ENCODE peak calls at places on chromosomes 2 and 18, in nine cellular contexts. T is GM12891, G is HepG2, B is esophagus squamous epithelium, W is HCT116, L is breast epithelium, I is tibial nerve, N is prostate gland, M is A549. R is an unnamed sample.

GRCh38 chr2:1607971-1608688 is 136.2 kb downstream of the PXDN start:
- DNase-seq in M (no peak), B (no peak), W (no peak), N (no peak), G (no peak), T (no peak), L (no peak), I (no peak), R (no peak)

GRCh38 chr2:76556054-76556453 is 845.3 kb upstream of the GCFC2 start:
- DNase-seq in W (no peak), T (no peak), I (no peak), M (no peak), N (no peak), G (no peak), B (no peak), L (no peak), R (no peak)

GRCh38 chr2:115124817-115125216 is 682.4 kb downstream of the DPP10 start:
- DNase-seq in M (no peak), B (no peak), N (no peak), T (no peak), L (no peak), W (no peak), I (no peak), G (no peak), R (no peak)

GRCh38 chr2:219973136-219973535 is 345.7 kb downstream of the SLC4A3 start:
- DNase-seq in N (no peak), T (no peak), M (no peak), B (no peak), G (no peak), W (no peak), I (no peak), L (no peak), R (no peak)

GRCh38 chr18:35517715-35518114 is 20.0 kb upstream of the INO80C start:
- DNase-seq in I (no peak), N (no peak), W (no peak), T (no peak), M (no peak), G (no peak), B (no peak), L (no peak), R (no peak)

GRCh38 chr2:150872919-150873772 is 385.7 kb upstream of the RND3 start:
- DNase-seq in N (no peak), G (no peak), T (no peak), B (no peak), L (no peak), M (no peak), W (no peak), I (no peak), R (no peak)

GRCh38 chr2:207502799-207503198 is 27.0 kb upstream of the CREB1 start:
- DNase-seq in I (no peak), M (no peak), T (no peak), G (no peak), N (no peak), W (no peak), L (no peak), B (no peak), R (no peak)

GRCh38 chr2:97011977-97012569 is 25.7 kb upstream of the FAM178B start:
- DNase-seq in I (no peak), G (peak), B (no peak), M (peak), W (peak), T (no peak), N (peak), L (no peak), R (peak)

GRCh38 chr2:231099918-231100317 is 24.9 kb downstream of the HTR2B start:
- DNase-seq in M (no peak), G (no peak), N (no peak), I (no peak), L (no peak), T (no peak), B (no peak), W (no peak), R (no peak)

GRCh38 chr2:97355887-97356286 is 233.8 kb downstream of the ANKRD36B start:
- DNase-seq in T (no peak), L (no peak), G (no peak), I (no peak), W (no peak), M (no peak), N (no peak), B (no peak), R (no peak)

GRCh38 chr2:233287871-233288270 is 19.7 kb upstream of the SAG start:
- DNase-seq in N (no peak), W (no peak), B (no peak), T (no peak), L (no peak), G (no peak), M (no peak), I (no peak), R (no peak)

GRCh38 chr2:233289590-233290424 is 17.8 kb upstream of the SAG start:
- DNase-seq in N (peak), T (no peak), G (no peak), I (no peak), B (no peak), W (no peak), L (no peak), M (no peak), R (no peak)

GRCh38 chr2:233288663-233289062 is 19.0 kb upstream of the SAG start:
- DNase-seq in L (no peak), G (no peak), I (no peak), T (no peak), N (peak), W (no peak), B (no peak), M (no peak), R (no peak)

GRCh38 chr2:233281986-233282603 is 25.5 kb upstream of the SAG start:
- DNase-seq in W (no peak), N (no peak), G (no peak), M (no peak), L (no peak), B (no peak), I (no peak), T (no peak), R (no peak)

DNA sequence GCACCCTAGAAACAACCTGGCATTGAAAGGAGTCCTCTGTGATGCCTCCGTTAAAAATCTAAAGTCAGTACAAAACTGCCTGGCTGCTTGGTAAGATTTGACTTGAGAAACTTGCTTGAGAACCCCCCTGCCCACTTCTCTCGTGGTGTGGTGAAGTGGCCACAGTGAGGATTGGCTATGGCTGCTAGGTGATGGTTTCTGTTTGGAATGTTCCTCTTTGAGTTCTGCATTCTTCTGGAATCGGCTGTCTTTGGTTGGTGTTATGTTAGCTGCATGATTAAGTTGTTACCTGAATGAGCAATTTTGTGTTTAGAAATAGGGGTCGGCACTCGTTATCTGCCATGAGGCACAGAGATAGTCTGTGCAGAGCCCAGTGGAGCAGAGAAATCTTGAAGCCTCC is 21.7 kb upstream of the SAG start:
- DNase-seq in I (no peak), M (no peak), T (no peak), W (no peak), L (no peak), N (no peak), G (no peak), B (no peak), R (no peak)
- TF ChIP-seq POLR2A in I (no peak), M (no peak), T (no peak), W (no peak), L (no peak), N (no peak), G (no peak), B (no peak), R (no peak)

GRCh38 chr18:48959551-48959920 is 8.8 kb upstream of the SMAD7 start:
- DNase-seq in B (no peak), L (no peak), W (no peak), N (no peak), M (no peak), T (no peak), G (no peak), I (no peak), R (no peak)

GRCh38 chr18:48957616-48958015 is 6.9 kb upstream of the SMAD7 start:
- DNase-seq in I (no peak), B (no peak), G (no peak), W (no peak), N (no peak), T (no peak), M (no peak), L (no peak), R (no peak)

GRCh38 chr18:48959921-48960920 is 9.5 kb upstream of the SMAD7 start:
- DNase-seq in W (no peak), L (no peak), M (no peak), N (no peak), I (no peak), T (no peak), G (no peak), B (no peak), R (no peak)

GRCh38 chr18:48957136-48957535 is 6.4 kb upstream of the SMAD7 start:
- DNase-seq in G (no peak), W (no peak), I (no peak), L (no peak), M (no peak), N (no peak), T (no peak), B (no peak), R (no peak)

DNA sequence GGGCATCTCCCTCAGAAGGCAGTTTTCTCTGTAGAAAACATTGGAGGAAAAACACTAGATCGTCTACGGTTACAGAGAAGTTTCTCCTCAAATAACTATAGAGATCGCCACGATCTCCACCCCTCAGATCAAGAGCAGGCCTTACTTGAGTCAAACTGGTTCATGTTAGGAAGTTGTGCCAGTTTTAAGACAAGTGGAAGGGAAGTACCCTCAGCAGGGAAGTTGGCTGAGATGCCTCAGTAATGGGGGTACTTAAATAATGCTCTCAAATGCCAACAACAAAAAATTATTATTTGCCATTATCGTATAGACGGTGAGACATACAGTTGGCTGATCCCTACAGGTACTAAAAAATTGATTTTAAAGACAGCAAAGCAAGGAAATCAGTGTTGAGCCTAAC is 8.2 kb upstream of the SMAD7 start:
- DNase-seq in T (no peak), I (no peak), L (no peak), G (no peak), W (no peak), M (no peak), B (no peak), N (no peak), R (no peak)
- TF ChIP-seq POLR2A in T (no peak), I (no peak), L (no peak), G (no peak), W (no peak), M (no peak), B (no peak), N (no peak), R (no peak)

DNA sequence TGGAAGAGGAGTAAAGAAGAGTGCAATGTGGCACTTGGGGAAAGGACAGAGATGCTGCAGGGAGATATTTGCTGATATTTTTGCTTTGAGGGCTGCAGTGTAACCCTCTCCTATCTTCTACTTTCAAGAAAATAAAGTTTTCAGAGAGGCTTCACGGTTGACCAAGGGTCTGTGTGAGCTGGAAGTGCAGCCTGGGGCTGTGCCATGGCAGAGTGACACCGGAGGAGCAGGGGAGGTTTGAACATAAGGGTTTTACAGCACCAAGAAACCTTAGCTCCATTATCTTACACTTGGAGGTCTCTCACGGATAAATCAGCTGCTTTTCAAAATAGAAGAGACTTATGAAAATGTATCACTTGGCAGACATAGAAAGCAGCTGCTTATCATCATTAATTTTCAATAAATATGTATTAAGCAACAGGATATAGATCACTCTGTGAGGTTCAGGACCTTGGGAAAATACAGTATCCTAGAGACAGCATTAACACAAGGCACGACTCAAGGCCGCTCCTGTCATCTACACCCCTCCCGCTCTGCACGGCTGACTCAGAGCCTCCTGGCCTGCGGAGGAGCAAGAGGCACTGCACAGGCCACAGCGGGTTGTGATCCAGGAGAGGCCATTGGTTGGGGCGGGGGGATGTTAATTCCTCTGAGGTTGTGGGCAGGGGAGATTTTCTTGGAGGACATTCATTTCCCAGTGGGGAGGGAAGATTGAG is 127.8 kb downstream of the COPS8 start:
- DNase-seq in G (no peak), L (no peak), B (no peak), T (no peak), N (no peak), W (no peak), M (no peak), I (no peak), R (peak)
- TF ChIP-seq POLR2A in G (no peak), L (no peak), B (no peak), T (no peak), N (no peak), W (no peak), M (no peak), I (no peak), R (no peak)

GRCh38 chr18:75212626-75213110 is 2.1 kb downstream of the TSHZ1 start:
- DNase-seq in M (no peak), B (no peak), I (no peak), T (no peak), W (no peak), G (peak), N (no peak), L (no peak), R (no peak)

GRCh38 chr18:75209952-75210261 is 690 bp upstream of the TSHZ1 start:
- DNase-seq in L (no peak), M (no peak), B (no peak), G (no peak), N (no peak), I (no peak), W (no peak), T (no peak), R (no peak)

GRCh38 chr18:75210274-75211001 is at the start of gene TSHZ1:
- DNase-seq in T (no peak), W (peak), G (peak), N (peak), L (peak), M (peak), I (no peak), B (peak), R (peak)

GRCh38 chr18:75211721-75212625 is 1.4 kb downstream of the TSHZ1 start:
- DNase-seq in W (no peak), L (no peak), B (no peak), M (no peak), N (no peak), I (no peak), G (peak), T (no peak), R (peak)

GRCh38 chr18:75211002-75211621 is 515 bp downstream of the TSHZ1 start:
- DNase-seq in I (no peak), N (no peak), L (no peak), B (no peak), T (no peak), G (peak), W (no peak), M (no peak), R (no peak)
- TF ChIP-seq POLR2A in I (no peak), N (no peak), L (no peak), B (no peak), T (no peak), G (no peak), W (no peak), M (no peak), R (no peak)

DNA sequence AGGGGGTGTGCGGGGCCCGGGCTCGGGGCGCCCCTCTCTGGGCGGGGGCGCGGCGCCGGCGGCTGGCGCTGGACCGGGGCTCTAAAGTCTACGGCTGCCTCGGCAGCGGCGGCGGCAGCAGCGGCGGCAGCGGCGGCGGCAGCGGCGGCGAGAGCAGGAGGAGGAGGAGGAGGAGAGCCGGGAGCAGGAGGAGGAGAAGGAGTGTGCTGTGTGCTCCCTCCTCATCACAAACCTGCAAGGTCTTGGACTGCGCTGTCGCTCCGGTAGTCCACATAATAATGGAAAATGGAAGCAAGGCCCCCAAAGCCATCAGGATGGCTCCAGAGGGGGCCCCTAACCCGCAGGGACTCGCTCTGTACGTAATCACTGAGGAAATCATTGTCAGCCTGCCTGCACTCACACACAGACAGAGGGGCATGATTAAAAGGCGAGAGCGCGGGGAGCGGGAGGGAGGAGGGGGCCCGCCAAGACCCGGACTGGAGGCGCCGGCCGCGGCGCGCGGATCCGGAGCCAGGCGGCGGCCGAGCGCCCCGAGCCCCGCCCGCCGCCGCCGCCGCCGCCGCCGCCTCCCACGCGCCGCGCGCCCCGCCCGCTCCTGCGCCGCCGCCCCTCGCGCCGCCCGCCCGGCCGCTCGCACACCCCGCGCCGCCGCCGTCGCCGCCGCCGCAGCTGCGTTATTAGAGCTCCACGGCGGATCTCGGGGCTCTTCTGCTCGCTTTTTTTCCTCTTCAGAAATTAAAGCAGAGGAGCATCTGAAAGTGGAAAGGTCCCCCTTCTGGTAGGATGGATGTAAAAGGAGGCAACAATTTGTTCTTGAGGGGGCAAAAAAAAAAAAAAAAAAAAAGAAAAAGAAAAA is at the start of gene ZNF521:
- DNase-seq in B (peak), T (peak), L (peak), M (no peak), W (peak), I (peak), N (peak), G (peak), R (peak)
- TF ChIP-seq POLR2A in B (no peak), T (no peak), L (peak), M (no peak), W (no peak), I (peak), N (no peak), G (no peak), R (peak)

DNA sequence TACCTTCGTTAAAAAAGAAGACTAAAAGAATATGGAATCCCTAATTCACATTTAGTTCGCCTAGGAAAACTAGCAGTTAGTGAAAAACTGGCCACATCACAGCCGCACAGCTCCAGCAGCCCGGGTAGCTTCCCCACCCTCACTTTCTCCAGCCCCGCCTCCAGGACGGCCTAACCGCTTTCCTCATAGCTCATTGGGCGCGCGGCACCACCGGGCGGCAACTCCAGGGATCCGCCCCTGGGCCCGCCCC is 193 bp upstream of the MIB1 start:
- DNase-seq in I (peak), L (peak), G (peak), W (no peak), B (peak), N (peak), T (peak), M (peak), R (peak)
- TF ChIP-seq POLR2A in I (no peak), L (no peak), G (peak), W (no peak), B (no peak), N (no peak), T (no peak), M (no peak), R (no peak)